ENCODE peak calls at places on chromosomes 3 and 15, in seven cellular contexts. F is activated CD8-positive, alpha-beta T cell treated with anti-CD3 and anti-CD28 coated beads, Interleukin-2, amount 10 ng/mL, durations not matched to agents 7 days and 5 days; H is upper lobe of left lung; V is upper lobe of right lung; I is stimulated activated naive CD8-positive, alpha-beta T cell treated with anti-CD3 and anti-CD28 coated beads, Interleukin-15, amount 100 ng/mL, for 72 hours; J is natural killer cell; U is Panc1. S is an unnamed sample.

GRCh38 chr15:25543156-25543555 is 104.3 kb upstream of the UBE3A start:
- ATAC-seq in F (no peak), H (no peak), V (peak), I (no peak), J (no peak), U (no peak), S (no peak)

GRCh38 chr15:66692808-66693596 is 9.0 kb upstream of the SMAD6 start:
- ATAC-seq in F (peak), H (no peak), V (peak), I (peak), J (no peak), U (no peak), S (no peak)

GRCh38 chr15:67114846-67115521 is 49.6 kb downstream of the SMAD3 start:
- ATAC-seq in F (peak), H (no peak), V (no peak), I (peak), J (peak), U (no peak), S (no peak)

GRCh38 chr3:106025151-106025722 is 156.4 kb upstream of the CBLB start:
- ATAC-seq in F (no peak), H (no peak), V (peak), I (no peak), J (no peak), U (no peak), S (peak)

GRCh38 chr15:85382942-85383341 is 2.5 kb downstream of the AKAP13 start:
- ATAC-seq in F (no peak), H (no peak), V (no peak), I (no peak), J (no peak), U (no peak), S (no peak)

GRCh38 chr3:77254967-77255831 is 215.3 kb downstream of the ROBO2 start:
- ATAC-seq in F (no peak), H (peak), V (peak), I (no peak), J (no peak), U (peak), S (peak)

GRCh38 chr3:77329161-77329560 is 289.3 kb downstream of the ROBO2 start:
- ATAC-seq in F (no peak), H (peak), V (peak), I (no peak), J (no peak), U (no peak), S (no peak)

GRCh38 chr15:29461877-29462276 is 192.3 kb upstream of the NSMCE3 start:
- ATAC-seq in F (no peak), H (no peak), V (no peak), I (no peak), J (no peak), U (no peak), S (no peak)

GRCh38 chr3:128180446-128180845 is 27.2 kb downstream of the EEFSEC start:
- ATAC-seq in F (no peak), H (no peak), V (no peak), I (no peak), J (no peak), U (peak), S (no peak)

GRCh38 chr15:65420975-65421359 is 1.8 kb downstream of the IGDCC4 start:
- ATAC-seq in F (no peak), H (no peak), V (no peak), I (no peak), J (no peak), U (no peak), S (no peak)

GRCh38 chr3:171986755-171987535 is 52.4 kb upstream of the FNDC3B start:
- ATAC-seq in F (no peak), H (no peak), V (no peak), I (no peak), J (no peak), U (no peak), S (no peak)

GRCh38 chr15:77631790-77632551 is 741 bp downstream of the LINGO1 start:
- ATAC-seq in F (no peak), H (no peak), V (no peak), I (no peak), J (no peak), U (no peak), S (no peak)

GRCh38 chr3:170840291-170840859 is 29.6 kb downstream of the RPL22L1 start:
- ATAC-seq in F (no peak), H (no peak), V (no peak), I (no peak), J (no peak), U (no peak), S (no peak)

GRCh38 chr3:59016930-59017616 is 32.8 kb downstream of the CFAP20DC start:
- ATAC-seq in F (no peak), H (no peak), V (no peak), I (no peak), J (no peak), U (no peak), S (no peak)

GRCh38 chr15:90130291-90130690 is 28.0 kb upstream of the IDH2 start:
- ATAC-seq in F (no peak), H (no peak), V (no peak), I (no peak), J (no peak), U (no peak), S (no peak)

GRCh38 chr15:90407871-90408317 is 19.9 kb downstream of the IQGAP1 start:
- ATAC-seq in F (peak), H (peak), V (peak), I (peak), J (peak), U (peak), S (no peak)

GRCh38 chr3:190517696-190518095 is 3.8 kb downstream of the IL1RAP start:
- ATAC-seq in F (no peak), H (no peak), V (no peak), I (no peak), J (no peak), U (no peak), S (peak)

GRCh38 chr3:133967992-133968892 is 61.5 kb downstream of the SLCO2A1 start:
- ATAC-seq in F (no peak), H (no peak), V (no peak), I (no peak), J (no peak), U (no peak), S (no peak)

GRCh38 chr3:40465456-40465855 is 8.3 kb downstream of the RPL14 start:
- ATAC-seq in F (no peak), H (peak), V (no peak), I (no peak), J (no peak), U (peak), S (no peak)

GRCh38 chr3:169744332-169745054 is 20.4 kb downstream of the TERC start:
- ATAC-seq in F (no peak), H (no peak), V (no peak), I (no peak), J (no peak), U (no peak), S (no peak)

GRCh38 chr3:105775368-105775767 is 93.4 kb downstream of the CBLB start:
- ATAC-seq in F (peak), H (no peak), V (no peak), I (no peak), J (no peak), U (no peak), S (no peak)

GRCh38 chr15:94186770-94187331 is 44.5 kb upstream of the MCTP2 start:
- ATAC-seq in F (no peak), H (no peak), V (peak), I (no peak), J (no peak), U (no peak), S (no peak)

GRCh38 chr3:78091478-78092119 is 1051.7 kb downstream of the ROBO2 start:
- ATAC-seq in F (no peak), H (no peak), V (no peak), I (no peak), J (no peak), U (no peak), S (no peak)

GRCh38 chr3:55719508-55719907 is 232.4 kb upstream of the WNT5A start:
- ATAC-seq in F (no peak), H (no peak), V (no peak), I (no peak), J (no peak), U (no peak), S (no peak)

GRCh38 chr3:16182183-16182582 is 7.7 kb downstream of the GALNT15 start:
- ATAC-seq in F (no peak), H (no peak), V (no peak), I (no peak), J (no peak), U (no peak), S (no peak)

GRCh38 chr3:107430214-107431047 is 53.2 kb downstream of the CCDC54 start:
- ATAC-seq in F (no peak), H (no peak), V (no peak), I (peak), J (no peak), U (no peak), S (no peak)

GRCh38 chr15:42279234-42279723 is 6.0 kb upstream of the TMEM87A start:
- ATAC-seq in F (no peak), H (peak), V (peak), I (peak), J (no peak), U (no peak), S (peak)

GRCh38 chr15:70558406-70559222 is 204.7 kb downstream of the UACA start:
- ATAC-seq in F (peak), H (no peak), V (peak), I (peak), J (no peak), U (peak), S (peak)

GRCh38 chr3:154967090-154967489 is 113.0 kb upstream of the MME start:
- ATAC-seq in F (no peak), H (no peak), V (no peak), I (no peak), J (no peak), U (no peak), S (no peak)

GRCh38 chr3:71450985-71451560 is 132.5 kb downstream of the FOXP1 start:
- ATAC-seq in F (peak), H (no peak), V (no peak), I (peak), J (no peak), U (no peak), S (no peak)

GRCh38 chr3:152902141-152902669 is 67.3 kb downstream of the P2RY1 start:
- ATAC-seq in F (no peak), H (no peak), V (peak), I (no peak), J (no peak), U (no peak), S (no peak)

GRCh38 chr3:155325263-155325835 is 31.9 kb upstream of the STRIT1 start:
- ATAC-seq in F (no peak), H (no peak), V (peak), I (no peak), J (no peak), U (no peak), S (no peak)